ENCODE peak calls at places on chromosomes 1 and 21, in seven cellular contexts. G is IMR-90, I is progenitor cell of endocrine pancreas, F is gastrocnemius medialis, Z is cardiac fibroblast, U is fibroblast of villous mesenchyme, H is fibroblast of mammary gland. X is an unnamed sample.
A peak's percentile ranks its signal among the peaks of the same experiment; 100 is the strongest.

GRCh38 chr1:30413606-30414005 is 309.8 kb downstream of the MATN1 start:
- DNase-seq in I (no peak), G (no peak), F (no peak), H (no peak), Z (no peak), U (no peak), X (no peak)

GRCh38 chr1:69499203-69499803 is 68.4 kb upstream of the LRRC7 start:
- DNase-seq in I (no peak), F (no peak), G (no peak), H (no peak), Z (no peak), U (no peak), X (no peak)

GRCh38 chr1:213389061-213389581 is 338.1 kb downstream of the RPS6KC1 start:
- DNase-seq in Z (no peak), F (no peak), U (no peak), H (no peak), G (no peak), I (no peak), X (no peak)

GRCh38 chr1:214617246-214617645 is 14.3 kb downstream of the CENPF start:
- DNase-seq in G (no peak), F (no peak), H (no peak), I (no peak), U (no peak), Z (no peak), X (no peak)

GRCh38 chr1:154935749-154936415 is 637 bp downstream of the PMVK start:
- DNase-seq in G (no peak), H (no peak), Z (no peak), F (no peak), U (no peak), I (no peak), X (no peak)

GRCh38 chr1:212688338-212689047 is 11.1 kb downstream of the BATF3 start:
- DNase-seq in H (peak; percentile 51), I (no peak), G (peak; percentile 59), Z (peak; percentile 68), F (no peak), U (peak; percentile 74), X (peak; percentile 45)

GRCh38 chr1:206472454-206472853 is 2.2 kb downstream of the IKBKE start:
- DNase-seq in H (peak; percentile 80), F (no peak), U (peak; percentile 90), G (peak; percentile 93), I (no peak), Z (peak; percentile 89), X (peak; percentile 81)

GRCh38 chr21:45253180-45253579 is 34.5 kb downstream of the POFUT2 start:
- DNase-seq in H (no peak), F (no peak), U (no peak), G (peak; percentile 39), Z (peak; percentile 25), I (peak; percentile 6), X (peak; percentile 13)

GRCh38 chr1:59261537-59261936 is 35.4 kb upstream of the FGGY start:
- DNase-seq in G (no peak), U (peak; percentile 65), Z (peak; percentile 72), I (no peak), F (peak; percentile 18), H (peak; percentile 85), X (peak; percentile 75)

GRCh38 chr1:207040181-207040533 is 7.6 kb upstream of the C1orf116 start:
- DNase-seq in F (no peak), G (peak; percentile 43), I (no peak), H (no peak), Z (no peak), U (no peak), X (peak; percentile 79)

GRCh38 chr1:204136814-204137213 is 15.0 kb downstream of the ETNK2 start:
- DNase-seq in Z (no peak), G (no peak), F (no peak), I (no peak), H (no peak), U (no peak), X (no peak)

GRCh38 chr1:1345384-1345783 is 3.8 kb downstream of the DVL1 start:
- DNase-seq in Z (no peak), F (no peak), I (no peak), H (no peak), G (no peak), U (no peak), X (no peak)

GRCh38 chr1:24984800-24985552 is 54.9 kb upstream of the RUNX3 start:
- DNase-seq in G (no peak), I (no peak), Z (no peak), F (no peak), H (no peak), U (no peak), X (no peak)

GRCh38 chr1:160954158-160955104 is at the start of gene ITLN2:
- DNase-seq in G (peak; percentile 14), H (peak; percentile 30), Z (peak; percentile 63), F (no peak), I (peak; percentile 34), U (peak; percentile 41), X (peak; percentile 18)

GRCh38 chr1:154193821-154194220 is 1.9 kb upstream of the TPM3 start:
- DNase-seq in F (peak; percentile 93), H (peak; percentile 36), G (no peak), I (no peak), U (no peak), Z (peak; percentile 35), X (peak; percentile 35)

GRCh38 chr1:86687595-86687994 is 16.8 kb upstream of the SH3GLB1 start:
- DNase-seq in I (no peak), H (peak; percentile 31), F (no peak), U (peak; percentile 14), Z (peak; percentile 43), G (no peak), X (no peak)

GRCh38 chr1:35454616-35455015 is 102.6 kb downstream of the KIAA0319L start:
- DNase-seq in F (no peak), I (no peak), U (peak; percentile 93), Z (peak; percentile 75), G (peak; percentile 94), H (peak; percentile 89), X (peak; percentile 71)

DNA sequence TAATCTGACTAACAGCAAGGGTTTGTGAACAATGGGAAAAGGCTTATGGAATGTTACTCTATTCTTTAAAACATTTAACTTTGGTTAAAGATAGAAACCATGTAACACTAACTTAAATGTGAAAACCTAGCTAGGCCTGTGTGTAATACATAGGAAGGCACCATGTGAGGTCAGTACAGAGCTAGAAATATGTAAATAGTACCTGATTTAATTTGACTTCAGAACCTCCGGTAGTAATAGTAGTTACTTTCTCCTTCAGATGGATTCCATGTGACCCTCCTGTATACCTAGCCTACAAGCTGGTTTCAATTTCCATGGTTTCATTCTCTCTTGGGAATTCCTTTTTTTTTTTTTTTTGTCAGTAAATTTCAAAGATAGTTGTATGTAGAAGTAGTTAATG is 1.3 kb downstream of the MTF2 start:
- DNase-seq in G (peak; percentile 83), Z (peak; percentile 85), U (peak; percentile 72), H (peak; percentile 85), I (no peak), F (no peak), X (peak; percentile 87)
- TF ChIP-seq CTCF in G (peak; percentile 62), Z (peak; percentile 52), U (peak; percentile 50), H (peak; percentile 60), I (peak; percentile 61), F (peak; percentile 43), X (peak; percentile 67)

DNA sequence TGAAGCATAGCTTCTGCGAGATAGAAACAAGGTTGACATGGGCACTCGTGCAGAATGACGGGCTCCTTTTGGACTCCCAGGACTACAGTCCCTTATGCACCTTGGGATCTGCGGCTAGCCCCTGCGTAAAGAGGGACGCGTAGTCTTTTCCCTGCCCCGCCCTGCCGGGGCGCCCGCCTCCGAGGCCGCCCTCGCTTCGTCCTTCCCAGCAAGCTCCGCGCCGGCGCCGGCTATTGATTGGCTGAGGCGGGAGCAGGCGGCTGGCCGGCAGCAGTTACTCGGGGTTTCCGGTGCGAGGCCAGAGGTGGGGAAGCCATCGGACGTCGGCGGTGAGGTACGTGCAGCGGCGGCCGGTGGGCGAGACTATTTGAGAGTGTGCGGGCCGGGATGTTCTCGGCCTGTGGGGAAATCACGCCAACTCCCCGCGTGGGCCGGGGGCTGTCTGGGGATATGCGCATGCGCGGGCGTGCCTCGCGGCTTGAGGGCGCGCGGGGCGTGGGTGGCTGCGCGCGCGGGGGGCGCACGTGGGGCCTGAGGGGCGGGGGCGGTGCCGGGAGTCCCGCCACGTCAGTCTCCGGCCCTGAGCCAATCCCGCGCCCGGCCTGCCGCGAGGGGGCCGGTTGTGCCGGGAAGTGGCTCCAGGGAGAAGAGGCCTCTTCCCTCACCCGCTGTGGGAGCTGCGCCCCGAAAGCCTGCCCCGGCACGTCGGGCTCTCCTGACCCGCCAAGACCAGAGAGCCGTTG is at the start of gene TXLNA:
- DNase-seq in Z (peak; percentile 96), U (peak; percentile 95), F (peak; percentile 92), G (peak; percentile 87), H (peak; percentile 88), I (peak; percentile 86), X (peak; percentile 92)
- TF ChIP-seq CTCF in Z (no peak), U (no peak), F (no peak), G (no peak), H (no peak), I (no peak), X (peak; percentile 13)

DNA sequence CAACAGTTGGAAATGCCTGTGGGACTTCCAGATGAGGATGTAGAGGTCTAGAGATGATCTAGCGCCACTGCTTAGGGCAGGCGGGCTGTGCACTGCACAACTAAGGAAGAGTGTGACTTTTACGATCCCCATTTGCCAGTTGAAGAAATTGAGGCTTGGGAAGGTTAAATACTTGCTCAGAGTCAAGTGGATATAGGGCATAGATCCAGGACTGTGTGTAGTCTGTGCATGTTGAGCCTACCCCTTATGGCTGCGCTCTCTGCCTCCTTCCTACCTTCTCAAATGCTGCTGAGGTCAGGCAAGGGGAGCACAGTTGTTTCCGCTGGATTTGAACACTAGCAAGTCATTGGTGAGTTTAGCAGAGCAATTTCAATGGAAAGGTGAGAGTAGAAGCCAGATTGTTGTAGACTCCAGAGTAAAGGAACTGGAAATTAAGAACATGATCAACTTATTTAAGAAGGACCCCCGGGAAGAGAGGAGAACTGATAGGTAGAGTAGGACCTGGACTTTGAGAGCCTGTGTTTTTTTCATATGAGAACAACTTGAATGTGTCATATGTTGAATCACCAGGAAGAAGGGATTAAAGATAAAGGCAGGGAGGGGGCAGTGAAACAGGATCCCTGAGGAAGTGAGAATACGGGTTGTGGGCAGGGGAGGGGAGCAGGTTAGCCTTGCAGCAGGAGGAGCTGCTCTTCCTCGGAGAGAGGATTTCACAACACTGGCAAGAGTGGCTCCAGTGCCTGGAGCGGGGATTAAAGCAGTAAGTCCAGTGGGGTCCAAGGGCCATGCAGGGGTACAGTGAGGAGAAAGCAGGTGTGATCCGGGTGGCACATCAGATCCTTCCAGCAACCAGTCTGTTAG is 2.7 kb downstream of the CAPN2 start:
- DNase-seq in F (peak; percentile 51), U (peak; percentile 97), Z (peak; percentile 83), H (peak; percentile 93), G (peak; percentile 96), I (no peak), X (peak; percentile 73)
- TF ChIP-seq CTCF in F (no peak), U (no peak), Z (no peak), H (no peak), G (peak; percentile 20), I (no peak), X (peak; percentile 25)

GRCh38 chr1:229158317-229159294 is 112.3 kb upstream of the RAB4A start:
- DNase-seq in H (peak; percentile 11), I (no peak), G (no peak), U (no peak), F (peak; percentile 23), Z (no peak), X (no peak)

GRCh38 chr1:229159668-229160544 is 111.0 kb upstream of the RAB4A start:
- DNase-seq in F (no peak), H (no peak), G (no peak), Z (no peak), U (no peak), I (no peak), X (no peak)

GRCh38 chr1:229155472-229155871 is 115.4 kb upstream of the RAB4A start:
- DNase-seq in I (no peak), F (peak; percentile 30), Z (no peak), H (peak; percentile 22), U (no peak), G (no peak), X (no peak)

GRCh38 chr1:229153955-229154548 is 116.9 kb upstream of the RAB4A start:
- DNase-seq in F (no peak), U (no peak), H (no peak), I (no peak), Z (no peak), G (no peak), X (no peak)

GRCh38 chr1:229156819-229157218 is 114.1 kb upstream of the RAB4A start:
- DNase-seq in F (peak; percentile 19), Z (peak; percentile 33), U (peak; percentile 37), I (no peak), G (no peak), H (peak; percentile 7), X (no peak)
- TF ChIP-seq CTCF in F (peak; percentile 23), Z (no peak), U (peak; percentile 53), I (peak; percentile 58), G (peak; percentile 31), H (peak; percentile 14), X (peak; percentile 38)

X was measured in AG10803.